ENCODE peak calls at places on chromosome 11, in four cellular contexts. X, G, A and B are unnamed samples.

GRCh38 chr11:70126494-70126893 is 48.4 kb downstream of the ANO1 start:
- DNase-seq in X (no peak), G (no peak), A (no peak), B (no peak)

GRCh38 chr11:30729187-30729713 is 143.1 kb upstream of the MPPED2 start:
- DNase-seq in X (no peak), G (no peak), A (no peak), B (no peak)

GRCh38 chr11:124050770-124051169 is 9.6 kb upstream of the OR10G7 start:
- DNase-seq in X (no peak), G (no peak), A (no peak), B (no peak)

GRCh38 chr11:83816572-83817187 is 530.5 kb upstream of the CCDC90B start:
- DNase-seq in X (peak; percentile 12), G (peak; percentile 60), A (no peak), B (no peak)

GRCh38 chr11:31786996-31787685 is 24.0 kb downstream of the PAX6 start:
- DNase-seq in X (no peak), G (no peak), A (no peak), B (no peak)

GRCh38 chr11:64372802-64373597 is 14.0 kb downstream of the RPS6KA4 start:
- DNase-seq in X (peak; percentile 90), G (peak; percentile 18), A (no peak), B (no peak)

GRCh38 chr11:123221611-123222010 is 26.6 kb upstream of the CLMP start:
- DNase-seq in X (no peak), G (no peak), A (no peak), B (no peak)

GRCh38 chr11:44120169-44120568 is 24.7 kb downstream of the EXT2 start:
- DNase-seq in X (peak; percentile 39), G (no peak), A (peak; percentile 39), B (no peak)

GRCh38 chr11:129694538-129694937 is 121.1 kb upstream of the TMEM45B start:
- DNase-seq in X (no peak), G (no peak), A (no peak), B (no peak)

GRCh38 chr11:6418199-6418957 is 516 bp downstream of the APBB1 start:
- DNase-seq in X (no peak), G (peak; percentile 11), A (no peak), B (no peak)

GRCh38 chr11:119029340-119030028 is 1.2 kb downstream of the SLC37A4 start:
- DNase-seq in X (no peak), G (no peak), A (no peak), B (no peak)

GRCh38 chr11:2754008-2754407 is 54.2 kb upstream of the KCNQ1OT1 start:
- DNase-seq in X (no peak), G (no peak), A (no peak), B (no peak)

GRCh38 chr11:9138612-9139579 is 47.5 kb upstream of the SCUBE2 start:
- DNase-seq in X (peak; percentile 86), G (peak; percentile 86), A (no peak), B (no peak)

GRCh38 chr11:11701070-11701469 is 79.3 kb upstream of the GALNT18 start:
- DNase-seq in X (peak; percentile 13), G (peak; percentile 2), A (no peak), B (no peak)

GRCh38 chr11:24264868-24265267 is 232.0 kb upstream of the LUZP2 start:
- DNase-seq in X (no peak), G (no peak), A (no peak), B (no peak)

GRCh38 chr11:4664183-4664582 is 20.4 kb downstream of the OR51E1 start:
- DNase-seq in X (no peak), G (no peak), A (no peak), B (no peak)

GRCh38 chr11:128759597-128759996 is 65.7 kb downstream of the FLI1 start:
- DNase-seq in X (no peak), G (peak; percentile 48), A (no peak), B (no peak)

GRCh38 chr11:128828350-128828749 is 38.7 kb downstream of the KCNJ1 start:
- DNase-seq in X (no peak), G (no peak), A (no peak), B (no peak)

GRCh38 chr11:69841859-69842698 is 22.9 kb upstream of the FGF3 start:
- DNase-seq in X (peak; percentile 44), G (peak; percentile 30), A (no peak), B (no peak)

GRCh38 chr11:27339940-27340339 is 23.1 kb downstream of the CCDC34 start:
- DNase-seq in X (no peak), G (no peak), A (no peak), B (no peak)

GRCh38 chr11:117478926-117479325 is 151.3 kb downstream of the CEP164 start:
- DNase-seq in X (no peak), G (no peak), A (no peak), B (no peak)
- TF ChIP-seq CTCF in X (no peak), G (no peak), A (no peak), B (no peak)

DNA sequence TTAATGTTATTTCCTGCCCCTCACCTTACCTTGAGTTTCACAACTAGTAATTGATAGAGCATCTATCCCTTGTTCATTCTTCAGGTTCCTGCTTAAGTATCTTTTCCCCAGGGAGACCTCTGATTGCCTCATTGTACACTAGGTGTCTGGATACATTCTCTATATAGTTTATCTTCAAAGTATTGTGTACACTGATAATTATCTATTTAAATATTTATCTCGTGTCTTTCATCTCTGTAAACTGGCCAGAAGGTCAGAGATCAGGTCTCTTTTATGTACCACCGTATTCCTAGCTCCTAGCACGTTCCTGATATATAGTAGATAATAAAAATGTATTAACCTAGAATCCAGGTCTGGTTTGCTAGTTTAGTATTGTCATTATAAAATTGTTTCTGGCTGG is 6.4 kb downstream of the TMEM126B start:
- DNase-seq in X (no peak), G (no peak), A (no peak), B (no peak)
- TF ChIP-seq CTCF in X (no peak), G (no peak), A (no peak), B (no peak)

GRCh38 chr11:36376888-36377758 is 81.0 kb downstream of the PRR5L start:
- DNase-seq in X (peak; percentile 56), G (peak; percentile 72), A (peak; percentile 51), B (peak; percentile 75)
- TF ChIP-seq CTCF in X (peak; percentile 78), G (peak; percentile 71), A (peak; percentile 62), B (peak; percentile 68)

GRCh38 chr11:62599069-62599696 is 2.5 kb downstream of the MTA2 start:
- DNase-seq in X (peak; percentile 99), G (peak; percentile 100), A (peak; percentile 97), B (peak; percentile 90)
- TF ChIP-seq CTCF in X (no peak), G (no peak), A (no peak), B (no peak)

DNA sequence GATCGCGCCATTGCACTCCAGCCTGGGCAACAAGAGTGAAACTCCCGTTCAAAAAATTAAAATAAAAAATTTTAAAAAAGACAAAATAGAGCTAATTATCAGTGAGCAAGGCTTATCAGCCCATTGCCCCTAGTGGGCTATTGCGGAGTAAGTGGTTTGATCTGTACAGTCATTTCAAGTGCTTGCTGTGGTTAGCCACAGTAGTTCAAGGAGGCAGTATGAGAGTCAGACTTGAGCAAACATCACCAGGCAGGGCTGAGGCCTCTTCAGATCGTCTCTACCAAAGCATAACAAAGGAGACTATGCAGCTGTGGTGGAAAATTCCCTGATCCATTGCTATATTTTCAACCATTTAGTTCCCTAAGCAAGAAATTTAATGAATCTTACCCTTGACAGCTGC is 4.3 kb upstream of the SBF2 start:
- DNase-seq in X (peak; percentile 36), G (peak; percentile 98), A (no peak), B (no peak)
- TF ChIP-seq CTCF in X (no peak), G (peak; percentile 54), A (no peak), B (peak; percentile 50)